ENCODE peak calls at places on chromosomes 6 and 20, in ten cellular contexts. P, K, Z, R, M, J, D, F, L and T are unnamed samples.

GRCh38 chr6:24664049-24664987 is 2.4 kb downstream of the TDP2 start:
- DNase-seq in P (no peak), K (no peak), Z (no peak), R (no peak), M (no peak), J (no peak), D (no peak), F (no peak), L (no peak), T (no peak)

GRCh38 chr6:88982720-88983119 is 19.3 kb upstream of the RNGTT start:
- DNase-seq in P (no peak), K (no peak), Z (peak; percentile 55), R (peak; percentile 84), M (peak; percentile 53), J (no peak), D (peak; percentile 83), F (no peak), L (no peak), T (peak; percentile 45)

GRCh38 chr6:6801635-6802218 is 213.2 kb downstream of the LY86 start:
- DNase-seq in P (no peak), K (no peak), Z (no peak), R (no peak), M (no peak), J (no peak), D (no peak), F (no peak), L (no peak), T (no peak)

GRCh38 chr20:62389601-62390087 is 2.7 kb downstream of the RPS21 start:
- DNase-seq in P (no peak), K (no peak), Z (no peak), R (no peak), M (no peak), J (no peak), D (no peak), F (no peak), L (no peak), T (no peak)

GRCh38 chr6:114342086-114342825 is 567 bp downstream of the HS3ST5 start:
- DNase-seq in P (no peak), K (peak; percentile 6), Z (no peak), R (no peak), M (peak; percentile 3), J (no peak), D (no peak), F (peak; percentile 60), L (peak; percentile 53), T (peak; percentile 44)

GRCh38 chr6:32148722-32149576 is 2.8 kb downstream of the PRRT1 start:
- DNase-seq in P (no peak), K (no peak), Z (no peak), R (peak; percentile 60), M (no peak), J (no peak), D (peak; percentile 58), F (no peak), L (no peak), T (no peak)

GRCh38 chr6:14542670-14543366 is 425.2 kb downstream of the CD83 start:
- DNase-seq in P (peak; percentile 66), K (no peak), Z (peak; percentile 52), R (peak; percentile 68), M (no peak), J (no peak), D (no peak), F (no peak), L (peak; percentile 25), T (no peak)

GRCh38 chr6:31737315-31738047 is 1.2 kb upstream of the CLIC1 start:
- DNase-seq in P (no peak), K (no peak), Z (no peak), R (no peak), M (peak; percentile 43), J (no peak), D (no peak), F (no peak), L (peak; percentile 54), T (peak; percentile 70)

GRCh38 chr20:60057123-60057865 is 99.1 kb downstream of the CDH26 start:
- DNase-seq in P (no peak), K (peak; percentile 67), Z (peak; percentile 49), R (peak; percentile 70), M (peak; percentile 56), J (peak; percentile 85), D (peak; percentile 53), F (peak; percentile 24), L (peak; percentile 67), T (peak; percentile 63)

GRCh38 chr6:113856571-113857564 is at the start of gene MARCKS:
- DNase-seq in P (no peak), K (peak; percentile 80), Z (peak; percentile 68), R (peak; percentile 95), M (peak; percentile 80), J (peak; percentile 89), D (peak; percentile 85), F (peak; percentile 49), L (peak; percentile 84), T (peak; percentile 87)

GRCh38 chr6:160881409-160881808 is 110.2 kb upstream of the MAP3K4 start:
- DNase-seq in P (no peak), K (no peak), Z (no peak), R (no peak), M (no peak), J (no peak), D (no peak), F (no peak), L (no peak), T (no peak)

GRCh38 chr6:150767585-150768164 is 97.8 kb upstream of the MTHFD1L start:
- DNase-seq in P (no peak), K (no peak), Z (no peak), R (peak; percentile 71), M (no peak), J (no peak), D (no peak), F (no peak), L (no peak), T (peak; percentile 39)

GRCh38 chr6:169378620-169379381 is 125.2 kb upstream of the THBS2 start:
- DNase-seq in P (no peak), K (no peak), Z (no peak), R (no peak), M (no peak), J (no peak), D (no peak), F (no peak), L (no peak), T (no peak)

GRCh38 chr20:62303327-62304226 is 780 bp downstream of the ADRM1 start:
- DNase-seq in P (no peak), K (peak; percentile 16), Z (peak; percentile 14), R (peak; percentile 8), M (peak; percentile 69), J (no peak), D (no peak), F (no peak), L (peak; percentile 40), T (no peak)

GRCh38 chr20:17655865-17656489 is 26.1 kb downstream of the RRBP1 start:
- DNase-seq in P (no peak), K (no peak), Z (peak; percentile 8), R (peak; percentile 37), M (no peak), J (peak; percentile 12), D (peak; percentile 15), F (no peak), L (no peak), T (no peak)

GRCh38 chr6:24547243-24547642 is 52.5 kb downstream of the ALDH5A1 start:
- DNase-seq in P (no peak), K (no peak), Z (no peak), R (no peak), M (no peak), J (no peak), D (no peak), F (no peak), L (no peak), T (no peak)